ENCODE peak calls at places on chromosomes 11 and 22, in nine cellular contexts. I, P, O, Z, K, D, N, W and X are unnamed samples.

GRCh38 chr11:86395061-86395551 is 20.4 kb downstream of the CCDC81 start:
- DNase-seq in I (no peak), P (no peak), O (peak), Z (peak), K (no peak), D (no peak), N (peak), W (no peak), X (no peak)

GRCh38 chr11:112453601-112454577 is 193.2 kb upstream of the PLET1 start:
- DNase-seq in I (peak), P (no peak), O (no peak), Z (peak), K (peak), D (no peak), N (no peak), W (peak), X (peak)

GRCh38 chr22:22384267-22384666 is 124.3 kb downstream of the ZNF280B start:
- DNase-seq in I (no peak), P (no peak), O (no peak), Z (no peak), K (no peak), D (no peak), N (no peak), W (no peak), X (no peak)

GRCh38 chr11:69864589-69864929 is 45.3 kb upstream of the FGF3 start:
- DNase-seq in I (no peak), P (no peak), O (no peak), Z (no peak), K (no peak), D (no peak), N (no peak), W (peak), X (no peak)

GRCh38 chr11:122601131-122602125 is 54.1 kb upstream of the UBASH3B start:
- DNase-seq in I (no peak), P (peak), O (peak), Z (peak), K (peak), D (no peak), N (peak), W (no peak), X (peak)

GRCh38 chr11:3086114-3086513 is 28.9 kb upstream of the CARS1 start:
- DNase-seq in I (no peak), P (no peak), O (no peak), Z (no peak), K (no peak), D (no peak), N (no peak), W (no peak), X (no peak)

GRCh38 chr11:115501895-115502589 is 2.2 kb downstream of the CADM1 start:
- DNase-seq in I (no peak), P (no peak), O (no peak), Z (peak), K (no peak), D (no peak), N (peak), W (peak), X (no peak)

GRCh38 chr11:503179-503981 is 3.7 kb downstream of the RNH1 start:
- DNase-seq in I (peak), P (no peak), O (peak), Z (peak), K (no peak), D (peak), N (no peak), W (no peak), X (peak)

GRCh38 chr11:60905551-60906113 is 753 bp downstream of the PRPF19 start:
- DNase-seq in I (peak), P (peak), O (no peak), Z (peak), K (no peak), D (no peak), N (no peak), W (peak), X (peak)

GRCh38 chr11:5288108-5288911 is 13.4 kb downstream of the OR51B4 start:
- DNase-seq in I (no peak), P (no peak), O (no peak), Z (peak), K (no peak), D (no peak), N (no peak), W (no peak), X (no peak)
- H3K27ac ChIP-seq in I (no peak), P (no peak), O (no peak), Z (no peak), K (no peak), D (no peak), N (no peak), W (no peak), X (no peak)

GRCh38 chr22:40855960-40856512 is 403 bp downstream of the ST13 start:
- DNase-seq in I (peak), P (peak), O (no peak), Z (peak), K (no peak), D (peak), N (peak), W (peak), X (peak)

GRCh38 chr22:40855104-40855959 is 1.1 kb downstream of the ST13 start:
- DNase-seq in I (no peak), P (no peak), O (peak), Z (peak), K (no peak), D (no peak), N (no peak), W (no peak), X (no peak)

GRCh38 chr22:40857309-40857851 is 432 bp downstream of the XPNPEP3 start:
- DNase-seq in I (no peak), P (no peak), O (no peak), Z (peak), K (no peak), D (no peak), N (no peak), W (no peak), X (no peak)

GRCh38 chr22:40853961-40854360 is 2.5 kb downstream of the ST13 start:
- DNase-seq in I (no peak), P (no peak), O (no peak), Z (peak), K (no peak), D (no peak), N (no peak), W (peak), X (no peak)

DNA sequence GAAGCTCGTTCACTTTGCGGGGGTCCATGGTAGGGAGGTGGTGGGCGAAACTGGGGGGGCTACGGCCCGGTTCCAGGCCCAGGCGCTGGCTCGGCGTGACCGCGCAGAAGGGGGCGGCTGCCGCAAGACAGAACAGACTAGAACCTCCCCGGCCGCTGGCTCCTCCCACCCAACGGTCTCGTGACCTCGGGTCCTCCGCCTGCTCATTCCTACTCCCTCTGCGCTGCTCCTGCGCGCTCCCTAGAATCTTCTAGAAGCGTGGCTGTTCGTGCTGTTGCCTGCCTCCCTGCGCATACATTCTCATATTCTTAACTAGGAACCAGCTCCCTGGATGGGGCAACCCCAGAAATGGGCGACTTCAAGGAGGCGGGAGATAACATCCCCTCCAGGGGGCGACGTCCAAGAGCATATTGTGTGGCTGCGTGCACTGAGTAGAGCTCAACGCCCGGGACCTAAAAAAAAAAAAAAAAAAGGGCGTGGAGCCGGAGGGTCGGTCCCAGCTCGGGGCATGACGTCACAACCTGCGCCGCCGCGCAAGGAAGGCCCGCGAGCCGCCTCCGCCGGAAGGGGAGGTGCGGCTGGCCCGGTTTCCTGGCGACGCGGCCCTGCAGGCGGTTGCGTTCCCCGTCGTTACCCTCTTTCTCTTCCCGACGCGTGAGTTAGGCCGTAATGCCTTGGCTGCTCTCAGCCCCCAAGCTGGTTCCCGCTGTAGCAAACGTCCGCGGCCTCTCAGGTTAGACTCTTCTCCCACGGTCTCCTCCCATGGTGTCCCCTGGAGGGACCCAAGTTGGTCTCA is at the start of the genes ST13 and XPNPEP3:
- DNase-seq in I (peak), P (peak), O (peak), Z (peak), K (peak), D (peak), N (peak), W (peak), X (peak)
- TF ChIP-seq CTCF in I (no peak), P (peak), O (peak), Z (no peak), K (peak), D (no peak), N (peak), W (peak), X (no peak)

GRCh38 chr11:105152556-105152955 is 13.0 kb upstream of the CARD18 start:
- DNase-seq in I (no peak), P (no peak), O (no peak), Z (peak), K (no peak), D (no peak), N (no peak), W (no peak), X (no peak)
- H3K27ac ChIP-seq in I (no peak), P (no peak), O (no peak), Z (no peak), K (no peak), D (no peak), N (no peak), W (no peak), X (no peak)

GRCh38 chr22:19576460-19577421 is 52.5 kb upstream of the CLDN5 start:
- DNase-seq in I (no peak), P (peak), O (peak), Z (peak), K (no peak), D (no peak), N (no peak), W (peak), X (no peak)
- TF ChIP-seq CTCF in I (no peak), P (no peak), O (no peak), Z (no peak), K (no peak), D (no peak), N (no peak), W (no peak), X (no peak)

DNA sequence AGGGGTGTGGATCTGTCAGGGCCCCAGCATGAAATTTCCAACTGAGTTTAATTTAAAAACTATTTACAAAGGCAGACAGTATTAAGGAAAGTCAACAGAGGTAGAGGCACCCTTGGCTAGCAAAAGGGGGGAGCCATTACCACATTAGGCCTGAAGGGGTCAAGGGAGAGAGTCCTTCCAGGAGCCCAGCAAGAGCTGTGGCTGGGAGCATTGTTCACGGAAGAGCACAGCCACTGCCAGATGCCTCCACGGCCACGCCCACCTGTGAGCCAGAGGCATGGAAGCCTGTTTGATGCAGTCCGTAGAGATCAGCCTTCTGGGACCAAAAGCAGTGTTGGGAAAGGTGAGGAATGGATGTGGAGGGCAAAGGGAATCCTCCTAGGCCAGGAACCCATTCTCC is 102.6 kb downstream of the GALNT18 start:
- DNase-seq in I (no peak), P (no peak), O (no peak), Z (no peak), K (no peak), D (no peak), N (no peak), W (no peak), X (no peak)
- H3K27ac ChIP-seq in I (no peak), P (no peak), O (no peak), Z (no peak), K (no peak), D (no peak), N (no peak), W (no peak), X (no peak)

DNA sequence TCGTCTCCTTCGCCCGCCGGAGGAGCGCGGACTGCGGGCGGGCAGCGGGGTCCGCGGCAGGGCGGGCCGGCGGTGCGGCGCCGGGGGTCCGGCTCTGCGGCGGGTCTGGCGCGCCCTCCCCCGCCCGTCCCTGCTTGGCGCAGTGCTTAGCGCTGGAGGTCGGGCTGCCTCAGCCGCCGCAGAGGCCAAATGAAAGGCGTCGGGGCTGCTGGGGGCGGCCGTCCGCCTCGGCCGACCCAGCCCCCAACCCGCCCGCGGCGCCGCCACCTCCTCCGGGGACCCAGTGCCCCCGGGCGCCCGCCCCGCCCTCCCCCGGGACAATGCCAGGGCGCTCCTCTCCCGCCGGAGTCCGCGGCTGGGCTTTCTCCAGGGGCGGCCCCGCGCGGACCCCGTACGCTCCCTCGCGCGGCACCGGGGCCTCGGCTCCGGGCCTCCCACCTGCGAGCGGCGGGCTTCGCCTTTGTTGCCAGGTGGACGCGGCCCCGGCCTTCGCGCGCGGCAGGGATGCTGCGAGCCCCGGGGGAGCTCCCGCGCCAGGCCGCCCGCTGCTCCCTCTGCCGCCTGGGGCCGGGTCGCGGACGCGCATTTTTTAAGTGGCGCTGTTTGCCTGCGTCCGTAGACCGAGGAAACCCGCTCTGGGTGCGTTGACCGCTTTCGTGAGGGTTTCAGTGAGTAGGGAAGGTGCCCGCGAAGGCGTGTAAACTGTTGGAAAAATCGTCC is 575 bp downstream of the APLP2 start:
- DNase-seq in I (peak), P (no peak), O (peak), Z (peak), K (peak), D (peak), N (peak), W (peak), X (peak)
- TF ChIP-seq CTCF in I (no peak), P (no peak), O (no peak), Z (no peak), K (no peak), D (no peak), N (peak), W (peak), X (no peak)

GRCh38 chr11:5548440-5548839 is at the start of gene OR52H1:
- DNase-seq in I (no peak), P (no peak), O (no peak), Z (no peak), K (no peak), D (no peak), N (no peak), W (no peak), X (no peak)

GRCh38 chr11:5556596-5557188 is 8.4 kb upstream of the OR52H1 start:
- DNase-seq in I (no peak), P (no peak), O (no peak), Z (no peak), K (no peak), D (no peak), N (no peak), W (no peak), X (no peak)

GRCh38 chr11:5547982-5548381 is 358 bp downstream of the OR52H1 start:
- DNase-seq in I (no peak), P (no peak), O (no peak), Z (no peak), K (no peak), D (no peak), N (no peak), W (no peak), X (no peak)

GRCh38 chr11:5550440-5551095 is 2.2 kb upstream of the OR52H1 start:
- DNase-seq in I (no peak), P (peak), O (no peak), Z (peak), K (no peak), D (no peak), N (no peak), W (no peak), X (peak)

GRCh38 chr11:5553347-5553746 is 5.0 kb upstream of the OR52H1 start:
- DNase-seq in I (no peak), P (no peak), O (no peak), Z (no peak), K (no peak), D (no peak), N (no peak), W (no peak), X (no peak)
- H3K27ac ChIP-seq in I (no peak), P (no peak), O (no peak), Z (no peak), K (no peak), D (no peak), N (no peak), W (no peak), X (no peak)